ENCODE peak calls at places on chromosome 5, in eight cellular contexts. K is bronchial epithelial cell, U is iris pigment epithelial cell, B is endothelial cell of umbilical vein, Q is AG09319, J is occipital lobe, P is NCI-H1048, M is type B pancreatic cell. N is an unnamed sample.

GRCh38 chr5:1833264-1834021 is 32.2 kb downstream of the NDUFS6 start:
- DNase-seq in K (no peak), U (no peak), B (no peak), Q (no peak), J (no peak), P (no peak), M (no peak), N (no peak)

GRCh38 chr5:30764704-30765103 is 428.8 kb upstream of the CDH6 start:
- DNase-seq in K (peak; percentile 12), U (peak; percentile 67), B (no peak), Q (no peak), J (no peak), P (no peak), M (no peak), N (no peak)

GRCh38 chr5:16935271-16936149 is 578 bp downstream of the MYO10 start:
- DNase-seq in K (peak; percentile 88), U (peak; percentile 32), B (peak; percentile 73), Q (no peak), J (no peak), P (no peak), M (no peak), N (no peak)

GRCh38 chr5:94830520-94830919 is 212.1 kb downstream of the SLF1 start:
- DNase-seq in K (peak; percentile 33), U (peak; percentile 26), B (peak; percentile 20), Q (no peak), J (no peak), P (no peak), M (no peak), N (no peak)

GRCh38 chr5:67747096-67747495 is 468.5 kb upstream of the PIK3R1 start:
- DNase-seq in K (no peak), U (no peak), B (no peak), Q (no peak), J (no peak), P (no peak), M (no peak), N (no peak)

GRCh38 chr5:134543820-134544692 is 18.6 kb downstream of the JADE2 start:
- DNase-seq in K (no peak), U (no peak), B (no peak), Q (no peak), J (no peak), P (no peak), M (no peak), N (no peak)

GRCh38 chr5:122163151-122164069 is 34.1 kb downstream of the ZNF474 start:
- DNase-seq in K (peak; percentile 93), U (peak; percentile 92), B (no peak), Q (peak; percentile 73), J (no peak), P (peak; percentile 79), M (no peak), N (peak; percentile 76)

GRCh38 chr5:55308254-55308836 is 556 bp downstream of the MTREX start:
- DNase-seq in K (peak; percentile 37), U (no peak), B (peak; percentile 70), Q (no peak), J (no peak), P (no peak), M (no peak), N (no peak)

GRCh38 chr5:35672995-35673394 is 55.3 kb downstream of the SPEF2 start:
- DNase-seq in K (no peak), U (no peak), B (no peak), Q (no peak), J (no peak), P (no peak), M (no peak), N (no peak)

GRCh38 chr5:172167893-172168292 is 20.1 kb downstream of the STK10 start:
- DNase-seq in K (no peak), U (no peak), B (no peak), Q (no peak), J (no peak), P (no peak), M (no peak), N (no peak)

GRCh38 chr5:157821822-157822622 is 36.9 kb downstream of the CLINT1 start:
- DNase-seq in K (no peak), U (peak; percentile 59), B (no peak), Q (no peak), J (no peak), P (no peak), M (no peak), N (no peak)

N was measured in amniotic stem cell.